ENCODE peak calls at places on chromosomes 4 and X, in eight cellular contexts. K is fibroblast of lung; Z is sigmoid colon; W is PC-3; L is Calu3; H is iris pigment epithelial cell; F is uterus; R is stimulated activated CD8-positive, alpha-beta memory T cell treated with anti-CD3 and anti-CD28 coated beads, Interleukin-15, amount 100 ng/mL, for 48 hours. M is an unnamed sample.

GRCh38 chr4:42149004-42149403 is 3.5 kb downstream of the BEND4 start:
- DNase-seq in K (no peak), Z (no peak), W (no peak), L (no peak), H (no peak), F (no peak), R (no peak), M (no peak)

GRCh38 chr4:151717909-151718613 is 42.7 kb downstream of the GATB start:
- DNase-seq in K (peak; percentile 15), Z (no peak), W (no peak), L (no peak), H (no peak), F (no peak), R (no peak), M (no peak)

GRCh38 chrX:39541881-39542280 is 555.9 kb downstream of the BCOR start:
- DNase-seq in K (no peak), Z (no peak), W (no peak), L (no peak), H (no peak), F (no peak), R (no peak), M (no peak)

GRCh38 chrX:70426286-70427278 is 3.5 kb downstream of the GDPD2 start:
- DNase-seq in K (no peak), Z (no peak), W (no peak), L (no peak), H (no peak), F (no peak), R (no peak), M (no peak)

GRCh38 chr4:85842540-85842939 is 367.6 kb downstream of the ARHGAP24 start:
- DNase-seq in K (peak; percentile 66), Z (no peak), W (peak; percentile 12), L (no peak), H (no peak), F (no peak), R (no peak), M (no peak)

GRCh38 chrX:155880586-155881157 is 473 bp upstream of the VAMP7 start:
- DNase-seq in K (peak; percentile 15), Z (no peak), W (no peak), L (no peak), H (peak; percentile 28), F (no peak), R (no peak), M (no peak)

GRCh38 chrX:112477653-112478052 is 202.1 kb downstream of the LHFPL1 start:
- DNase-seq in K (no peak), Z (no peak), W (no peak), L (no peak), H (no peak), F (no peak), R (no peak), M (no peak)

GRCh38 chr4:121154103-121154515 is 10.0 kb downstream of the TNIP3 start:
- DNase-seq in K (no peak), Z (no peak), W (no peak), L (no peak), H (no peak), F (no peak), R (no peak), M (no peak)

GRCh38 chr4:115711575-115711974 is 598.2 kb upstream of the NDST4 start:
- DNase-seq in K (no peak), Z (no peak), W (peak; percentile 4), L (no peak), H (no peak), F (no peak), R (no peak), M (no peak)

GRCh38 chrX:125507119-125507518 is 187.4 kb downstream of the TEX13C start:
- DNase-seq in K (peak; percentile 30), Z (no peak), W (peak; percentile 64), L (no peak), H (peak; percentile 81), F (no peak), R (no peak), M (no peak)

M was measured in SW 1271.